ENCODE peak calls at places on chromosome 11, in five cellular contexts. One of them, this sample, is unnamed.

GRCh38 chr11:134658481-134659080 is 246.5 kb upstream of the B3GAT1 start:
- DNase-seq in HAP-1: no peak
- DNase-seq in lower lobe of right lung: no peak
- DNase-seq in psoas muscle: no peak
- DNase-seq in skeletal muscle cell: no peak
- DNase-seq in this sample: no peak

GRCh38 chr11:128482512-128483191 is 104.7 kb downstream of the ETS1 start:
- DNase-seq in HAP-1: no peak
- DNase-seq in lower lobe of right lung: no peak
- DNase-seq in psoas muscle: peak
- DNase-seq in skeletal muscle cell: peak
- DNase-seq in this sample: no peak

GRCh38 chr11:95764267-95764898 is 25.2 kb downstream of the FAM76B start:
- DNase-seq in HAP-1: peak
- DNase-seq in lower lobe of right lung: no peak
- DNase-seq in psoas muscle: no peak
- DNase-seq in skeletal muscle cell: peak
- DNase-seq in this sample: no peak

GRCh38 chr11:133692371-133692770 is 152.9 kb downstream of the SPATA19 start:
- DNase-seq in HAP-1: no peak
- DNase-seq in lower lobe of right lung: no peak
- DNase-seq in psoas muscle: no peak
- DNase-seq in skeletal muscle cell: no peak
- DNase-seq in this sample: no peak

GRCh38 chr11:129694538-129694937 is 121.1 kb upstream of the TMEM45B start:
- DNase-seq in HAP-1: no peak
- DNase-seq in lower lobe of right lung: no peak
- DNase-seq in psoas muscle: no peak
- DNase-seq in skeletal muscle cell: no peak
- DNase-seq in this sample: no peak

GRCh38 chr11:11946878-11947277 is 61.5 kb downstream of the DKK3 start:
- DNase-seq in HAP-1: peak
- DNase-seq in lower lobe of right lung: no peak
- DNase-seq in psoas muscle: no peak
- DNase-seq in skeletal muscle cell: no peak
- DNase-seq in this sample: no peak

GRCh38 chr11:9753031-9753430 is 89.2 kb downstream of the SWAP70 start:
- DNase-seq in HAP-1: no peak
- DNase-seq in lower lobe of right lung: no peak
- DNase-seq in psoas muscle: no peak
- DNase-seq in skeletal muscle cell: no peak
- DNase-seq in this sample: peak

GRCh38 chr11:118889796-118890195 is 6.1 kb downstream of the CXCR5 start:
- DNase-seq in HAP-1: no peak
- DNase-seq in lower lobe of right lung: no peak
- DNase-seq in psoas muscle: peak
- DNase-seq in skeletal muscle cell: no peak
- DNase-seq in this sample: no peak

GRCh38 chr11:19714387-19715363 is 2.0 kb downstream of the NAV2 start:
- DNase-seq in HAP-1: no peak
- DNase-seq in lower lobe of right lung: peak
- DNase-seq in psoas muscle: peak
- DNase-seq in skeletal muscle cell: no peak
- DNase-seq in this sample: no peak

GRCh38 chr11:32758291-32758690 is 36.2 kb downstream of the CCDC73 start:
- DNase-seq in HAP-1: no peak
- DNase-seq in lower lobe of right lung: no peak
- DNase-seq in psoas muscle: no peak
- DNase-seq in skeletal muscle cell: no peak
- DNase-seq in this sample: no peak

GRCh38 chr11:81444306-81444705 is 1289.4 kb downstream of the FAM181B start:
- DNase-seq in HAP-1: no peak
- DNase-seq in lower lobe of right lung: no peak
- DNase-seq in psoas muscle: no peak
- DNase-seq in skeletal muscle cell: no peak
- DNase-seq in this sample: no peak

GRCh38 chr11:75140269-75141138 is 10.4 kb upstream of the SLCO2B1 start:
- DNase-seq in HAP-1: peak
- DNase-seq in lower lobe of right lung: peak
- DNase-seq in psoas muscle: peak
- DNase-seq in skeletal muscle cell: no peak
- DNase-seq in this sample: no peak

GRCh38 chr11:117076941-117077659 is 21.1 kb downstream of the SIK3 start:
- DNase-seq in HAP-1: peak
- DNase-seq in lower lobe of right lung: no peak
- DNase-seq in psoas muscle: no peak
- DNase-seq in skeletal muscle cell: no peak
- DNase-seq in this sample: no peak

GRCh38 chr11:112852141-112852853 is 108.9 kb upstream of the NCAM1 start:
- DNase-seq in HAP-1: no peak
- DNase-seq in lower lobe of right lung: no peak
- DNase-seq in psoas muscle: no peak
- DNase-seq in skeletal muscle cell: no peak
- DNase-seq in this sample: no peak

GRCh38 chr11:44817207-44817944 is 90.6 kb downstream of the TSPAN18 start:
- DNase-seq in HAP-1: no peak
- DNase-seq in lower lobe of right lung: no peak
- DNase-seq in psoas muscle: no peak
- DNase-seq in skeletal muscle cell: no peak
- DNase-seq in this sample: no peak

GRCh38 chr11:7579226-7579825 is 65.5 kb downstream of the PPFIBP2 start:
- DNase-seq in HAP-1: no peak
- DNase-seq in lower lobe of right lung: no peak
- DNase-seq in psoas muscle: no peak
- DNase-seq in skeletal muscle cell: no peak
- DNase-seq in this sample: no peak

GRCh38 chr11:77647906-77648305 is 10.3 kb upstream of the CLNS1A start:
- DNase-seq in HAP-1: no peak
- DNase-seq in lower lobe of right lung: no peak
- DNase-seq in psoas muscle: no peak
- DNase-seq in skeletal muscle cell: no peak
- DNase-seq in this sample: no peak

GRCh38 chr11:117818036-117818858 is 6.3 kb downstream of the FXYD2 start:
- DNase-seq in HAP-1: no peak
- DNase-seq in lower lobe of right lung: peak
- DNase-seq in psoas muscle: peak
- DNase-seq in skeletal muscle cell: no peak
- DNase-seq in this sample: no peak

GRCh38 chr11:55732936-55733335 is 40.3 kb upstream of the OR5D13 start:
- DNase-seq in HAP-1: no peak
- DNase-seq in lower lobe of right lung: no peak
- DNase-seq in psoas muscle: no peak
- DNase-seq in skeletal muscle cell: no peak
- DNase-seq in this sample: no peak

DNA sequence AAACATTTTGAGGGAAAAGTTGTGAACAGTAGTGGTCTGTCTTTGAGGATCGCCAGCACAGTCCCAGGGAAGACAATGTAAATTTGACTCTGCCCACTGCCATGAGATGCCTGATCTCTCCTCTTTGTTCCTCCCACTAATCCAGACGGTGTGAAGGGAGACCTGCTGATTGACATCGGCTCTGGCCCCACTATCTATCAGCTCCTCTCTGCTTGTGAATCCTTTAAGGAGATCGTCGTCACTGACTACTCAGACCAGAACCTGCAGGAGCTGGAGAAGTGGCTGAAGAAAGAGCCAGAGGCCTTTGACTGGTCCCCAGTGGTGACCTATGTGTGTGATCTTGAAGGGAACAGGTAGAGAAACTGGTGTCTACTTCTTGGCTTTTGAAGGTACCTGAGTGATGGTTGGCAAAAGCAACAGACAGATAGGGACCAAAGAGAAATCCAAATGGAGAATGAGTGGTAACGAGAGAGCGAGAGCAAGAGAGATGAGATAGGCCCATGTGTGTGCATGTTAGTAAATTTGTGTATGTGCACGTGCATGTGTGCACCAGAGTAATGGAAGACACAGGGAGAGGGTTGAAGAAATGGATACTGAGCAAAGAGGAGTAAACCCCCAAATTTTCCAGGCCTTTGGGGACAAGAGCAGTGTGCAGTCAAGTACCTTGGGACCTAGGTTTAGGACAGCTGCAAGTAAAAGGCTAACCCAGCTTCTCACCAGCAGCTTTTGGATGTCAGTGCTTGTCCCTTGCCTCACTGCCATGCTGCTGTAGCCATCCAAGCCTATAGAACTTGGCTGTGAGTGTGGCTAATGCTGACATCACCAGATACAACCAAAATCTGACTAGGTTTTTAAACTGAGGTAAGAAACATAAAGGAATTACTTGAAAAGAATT is 1.9 kb downstream of the NNMT start:
- DNase-seq in HAP-1: no peak
- DNase-seq in lower lobe of right lung: no peak
- DNase-seq in psoas muscle: no peak
- DNase-seq in skeletal muscle cell: no peak
- DNase-seq in this sample: no peak
- H3K4me3 ChIP-seq in HAP-1: no peak
- H3K4me3 ChIP-seq in lower lobe of right lung: peak
- H3K4me3 ChIP-seq in psoas muscle: peak
- H3K4me3 ChIP-seq in skeletal muscle cell: peak
- H3K4me3 ChIP-seq in this sample: peak

GRCh38 chr11:57638005-57638760 is 11.5 kb downstream of the YPEL4 start:
- DNase-seq in HAP-1: peak
- DNase-seq in lower lobe of right lung: peak
- DNase-seq in psoas muscle: peak
- DNase-seq in skeletal muscle cell: peak
- DNase-seq in this sample: no peak
- H3K4me3 ChIP-seq in HAP-1: peak
- H3K4me3 ChIP-seq in lower lobe of right lung: peak
- H3K4me3 ChIP-seq in psoas muscle: peak
- H3K4me3 ChIP-seq in skeletal muscle cell: peak
- H3K4me3 ChIP-seq in this sample: peak

GRCh38 chr11:5499671-5500070 is 10.1 kb downstream of the UBQLN3 start:
- DNase-seq in HAP-1: no peak
- DNase-seq in lower lobe of right lung: no peak
- DNase-seq in psoas muscle: no peak
- DNase-seq in skeletal muscle cell: no peak
- DNase-seq in this sample: no peak
- H3K4me3 ChIP-seq in HAP-1: no peak
- H3K4me3 ChIP-seq in lower lobe of right lung: no peak
- H3K4me3 ChIP-seq in psoas muscle: no peak
- H3K4me3 ChIP-seq in skeletal muscle cell: no peak
- H3K4me3 ChIP-seq in this sample: no peak

GRCh38 chr11:62401781-62402180 is 17.1 kb upstream of the SCGB1A1 start:
- DNase-seq in HAP-1: no peak
- DNase-seq in lower lobe of right lung: no peak
- DNase-seq in psoas muscle: no peak
- DNase-seq in skeletal muscle cell: no peak
- DNase-seq in this sample: no peak
- H3K4me3 ChIP-seq in HAP-1: no peak
- H3K4me3 ChIP-seq in lower lobe of right lung: no peak
- H3K4me3 ChIP-seq in psoas muscle: no peak
- H3K4me3 ChIP-seq in skeletal muscle cell: no peak
- H3K4me3 ChIP-seq in this sample: no peak

GRCh38 chr11:1458340-1459218 is 28.0 kb downstream of the MOB2 start:
- DNase-seq in HAP-1: peak
- DNase-seq in lower lobe of right lung: peak
- DNase-seq in psoas muscle: peak
- DNase-seq in skeletal muscle cell: no peak
- DNase-seq in this sample: no peak

GRCh38 chr11:1460396-1460795 is 26.2 kb downstream of the MOB2 start:
- DNase-seq in HAP-1: no peak
- DNase-seq in lower lobe of right lung: peak
- DNase-seq in psoas muscle: no peak
- DNase-seq in skeletal muscle cell: no peak
- DNase-seq in this sample: no peak

GRCh38 chr11:1460994-1461805 is 25.4 kb downstream of the MOB2 start:
- DNase-seq in HAP-1: no peak
- DNase-seq in lower lobe of right lung: no peak
- DNase-seq in psoas muscle: no peak
- DNase-seq in skeletal muscle cell: no peak
- DNase-seq in this sample: no peak

GRCh38 chr11:1459219-1459575 is 27.4 kb downstream of the MOB2 start:
- DNase-seq in HAP-1: no peak
- DNase-seq in lower lobe of right lung: no peak
- DNase-seq in psoas muscle: no peak
- DNase-seq in skeletal muscle cell: no peak
- DNase-seq in this sample: no peak

DNA sequence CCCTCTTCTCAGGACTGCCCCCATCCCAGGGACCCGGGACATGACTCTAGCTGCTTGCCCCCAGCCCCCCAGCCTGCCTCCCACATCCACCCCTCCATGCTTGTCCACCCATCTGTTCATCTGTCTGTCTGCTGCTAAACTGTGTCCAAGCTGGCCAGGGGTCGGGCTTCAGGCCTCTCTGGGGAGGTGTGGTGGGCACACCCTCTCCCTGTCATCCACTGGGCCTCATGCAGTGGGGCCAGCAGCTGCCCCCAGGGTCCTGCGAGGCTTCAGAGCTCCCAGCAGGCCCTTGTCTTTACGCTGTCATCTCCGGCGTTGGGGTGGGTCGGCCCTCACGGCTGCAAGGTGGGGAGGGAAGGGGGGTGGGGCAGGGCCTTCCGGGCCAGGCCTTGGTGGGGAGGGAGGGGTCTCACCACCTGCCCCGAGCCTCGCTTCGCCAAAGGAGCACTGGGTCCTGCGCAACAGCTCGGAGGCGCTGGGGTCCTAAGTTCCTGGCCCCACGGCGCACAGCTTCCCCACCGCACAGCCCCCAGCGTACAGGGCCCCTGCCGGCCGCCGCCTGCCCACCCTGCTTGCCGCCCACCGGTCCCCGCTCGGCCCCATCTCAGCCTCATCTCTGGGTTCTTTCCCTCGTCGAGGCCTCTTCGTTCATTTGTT is 26.7 kb downstream of the MOB2 start:
- DNase-seq in HAP-1: no peak
- DNase-seq in lower lobe of right lung: no peak
- DNase-seq in psoas muscle: no peak
- DNase-seq in skeletal muscle cell: no peak
- DNase-seq in this sample: no peak
- H3K4me3 ChIP-seq in HAP-1: no peak
- H3K4me3 ChIP-seq in lower lobe of right lung: no peak
- H3K4me3 ChIP-seq in psoas muscle: no peak
- H3K4me3 ChIP-seq in skeletal muscle cell: no peak
- H3K4me3 ChIP-seq in this sample: no peak